ENCODE peak calls at places on chromosomes 11 and 22, in five cellular contexts. Q, S, I, K and U are unnamed samples.

GRCh38 chr11:130171534-130171933 is 12.0 kb downstream of the ST14 start:
- DNase-seq in I (no peak), Q (no peak), S (no peak), K (no peak), U (no peak)

GRCh38 chr22:40898850-40899357 is 37.0 kb upstream of the DNAJB7 start:
- DNase-seq in Q (no peak), S (peak; percentile 23), I (peak; percentile 78), K (no peak), U (peak; percentile 13)

GRCh38 chr11:35303596-35304392 is 115.6 kb downstream of the SLC1A2 start:
- DNase-seq in K (no peak), I (peak; percentile 95), Q (peak; percentile 54), S (no peak), U (no peak)

GRCh38 chr11:47408598-47409439 is 429 bp downstream of the SLC39A13 start:
- DNase-seq in Q (peak; percentile 43), I (peak; percentile 96), S (no peak), K (no peak), U (no peak)

GRCh38 chr22:38963872-38964271 is 6.5 kb downstream of the APOBEC3A start:
- DNase-seq in S (peak; percentile 48), I (no peak), K (no peak), Q (peak; percentile 96), U (no peak)

GRCh38 chr11:63986932-63987513 is 785 bp downstream of the OTUB1 start:
- DNase-seq in I (peak; percentile 15), K (no peak), S (no peak), Q (no peak), U (no peak)

GRCh38 chr11:108235192-108235591 is 12.3 kb downstream of the ATM start:
- DNase-seq in I (no peak), Q (no peak), K (no peak), S (no peak), U (no peak)

GRCh38 chr11:119591836-119592310 is 137.1 kb downstream of the NECTIN1 start:
- DNase-seq in S (no peak), I (no peak), Q (no peak), K (no peak), U (no peak)

GRCh38 chr11:67435031-67435726 is 2.3 kb downstream of the PTPRCAP start:
- DNase-seq in Q (no peak), K (no peak), S (no peak), I (no peak), U (no peak)
- H3K9ac ChIP-seq in Q (peak overlapping the region; percentile 24), K (peak overlapping the region; percentile 99), S (no peak overlapping the region), I (no peak overlapping the region), U (peak overlapping the region; percentile 72)

DNA sequence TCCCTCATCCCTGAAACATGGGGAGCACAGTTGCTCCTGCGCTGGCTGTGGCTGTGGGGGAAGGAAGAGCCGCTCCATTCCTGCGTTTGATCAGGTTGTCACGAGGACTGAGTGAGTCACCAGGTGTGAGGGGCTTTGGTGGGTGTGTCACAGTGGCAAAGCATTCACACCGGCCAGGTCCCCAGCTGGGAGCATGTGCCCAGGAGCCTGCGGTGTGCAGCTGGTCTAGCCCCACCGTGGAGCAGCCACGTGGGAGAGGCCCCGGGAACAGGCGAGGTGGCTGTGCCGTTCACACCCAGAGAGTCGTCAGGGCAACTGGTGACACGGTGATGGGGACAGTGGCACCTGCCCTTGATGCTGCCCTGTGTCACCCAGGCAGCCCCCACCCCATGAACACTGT is 47.6 kb upstream of the PPARA start:
- DNase-seq in I (peak; percentile 29), Q (no peak), K (no peak), S (no peak), U (no peak)
- H3K9ac ChIP-seq in I (peak overlapping the region; percentile 44), Q (no peak overlapping the region), K (no peak overlapping the region), S (no peak overlapping the region), U (no peak overlapping the region)

GRCh38 chr22:19176732-19177131 is 1.8 kb downstream of the SLC25A1 start:
- DNase-seq in I (no peak), S (no peak), K (no peak), Q (no peak), U (no peak)
- H3K9ac ChIP-seq in I (peak overlapping the region; percentile 79), S (peak overlapping the region; percentile 80), K (peak overlapping the region; percentile 86), Q (no peak overlapping the region), U (peak overlapping the region; percentile 90)

GRCh38 chr11:111945198-111945597 is 8.1 kb downstream of the DIXDC1 start:
- DNase-seq in K (no peak), I (no peak), S (no peak), Q (no peak), U (no peak)

GRCh38 chr11:111941963-111942362 is 4.8 kb downstream of the DIXDC1 start:
- DNase-seq in K (no peak), S (no peak), I (peak; percentile 34), Q (no peak), U (no peak)

GRCh38 chr11:111944651-111945051 is 7.5 kb downstream of the DIXDC1 start:
- DNase-seq in Q (no peak), K (no peak), I (peak; percentile 98), S (no peak), U (no peak)

GRCh38 chr11:111942826-111943225 is 5.7 kb downstream of the DIXDC1 start:
- DNase-seq in I (peak; percentile 97), K (no peak), Q (no peak), S (no peak), U (no peak)

GRCh38 chr11:111944139-111944538 is 7.0 kb downstream of the DIXDC1 start:
- DNase-seq in I (peak; percentile 94), Q (no peak), K (no peak), S (no peak), U (no peak)
- H3K9ac ChIP-seq in I (peak overlapping the region; percentile 85), Q (no peak overlapping the region), K (no peak overlapping the region), S (no peak overlapping the region), U (no peak overlapping the region)

GRCh38 chr11:101797335-101797734 is 117.5 kb upstream of the CEP126 start:
- DNase-seq in K (no peak), S (no peak), Q (no peak), I (peak; percentile 51), U (no peak)
- H3K9ac ChIP-seq in K (no peak overlapping the region), S (no peak overlapping the region), Q (no peak overlapping the region), I (no peak overlapping the region), U (no peak overlapping the region)

DNA sequence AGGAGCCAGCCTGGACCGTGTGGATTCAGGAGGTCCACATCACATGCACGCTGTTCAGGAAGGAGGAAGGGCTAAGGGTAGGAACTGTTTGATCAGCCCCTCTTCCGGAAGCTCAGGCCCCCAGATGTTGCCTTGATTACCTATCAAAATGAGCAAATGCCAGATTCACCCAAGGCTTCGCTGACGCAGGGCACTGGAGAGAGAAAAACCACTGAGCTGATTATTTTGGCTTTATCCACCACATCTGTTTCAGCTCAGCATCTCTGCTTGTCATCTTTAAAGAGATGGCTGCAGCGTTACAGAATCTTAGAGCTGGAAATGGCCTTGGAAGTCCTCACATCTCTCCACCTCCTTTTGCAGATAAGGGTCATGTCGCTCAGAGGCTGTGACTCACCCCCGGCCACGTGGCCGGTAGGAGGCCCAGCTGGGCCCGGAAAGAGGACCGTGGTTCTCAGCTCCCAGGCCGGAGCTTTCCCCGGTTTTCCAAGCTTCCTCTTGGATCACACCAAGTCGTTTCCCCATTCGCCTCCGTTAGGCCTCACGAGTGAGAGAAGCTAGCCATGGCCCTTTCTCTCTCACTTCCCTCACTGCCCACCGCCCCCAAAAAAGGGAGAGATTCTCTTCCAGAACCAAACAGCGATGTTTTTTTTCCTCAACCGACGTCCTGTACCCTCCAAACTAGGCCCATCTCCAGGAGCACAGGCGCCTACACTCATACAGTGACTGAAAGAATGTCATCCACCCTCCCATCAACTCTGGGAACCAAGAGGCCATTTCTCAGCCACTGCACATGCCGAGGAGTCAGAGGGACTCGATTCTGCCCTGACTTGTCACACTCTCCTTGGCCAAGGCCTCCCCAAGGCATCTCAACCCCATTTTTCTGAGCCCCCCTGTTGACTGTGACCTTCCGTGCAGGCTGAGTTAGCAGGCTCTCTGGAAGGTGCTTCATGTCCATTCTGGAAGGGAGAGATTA is 37.6 kb downstream of the LIF start:
- DNase-seq in K (no peak), I (peak; percentile 83), Q (peak; percentile 40), S (peak; percentile 84), U (no peak)
- H3K9ac ChIP-seq in K (no peak overlapping the region), I (peak overlapping the region; percentile 56), Q (no peak overlapping the region), S (peak overlapping the region; percentile 72), U (no peak overlapping the region)

DNA sequence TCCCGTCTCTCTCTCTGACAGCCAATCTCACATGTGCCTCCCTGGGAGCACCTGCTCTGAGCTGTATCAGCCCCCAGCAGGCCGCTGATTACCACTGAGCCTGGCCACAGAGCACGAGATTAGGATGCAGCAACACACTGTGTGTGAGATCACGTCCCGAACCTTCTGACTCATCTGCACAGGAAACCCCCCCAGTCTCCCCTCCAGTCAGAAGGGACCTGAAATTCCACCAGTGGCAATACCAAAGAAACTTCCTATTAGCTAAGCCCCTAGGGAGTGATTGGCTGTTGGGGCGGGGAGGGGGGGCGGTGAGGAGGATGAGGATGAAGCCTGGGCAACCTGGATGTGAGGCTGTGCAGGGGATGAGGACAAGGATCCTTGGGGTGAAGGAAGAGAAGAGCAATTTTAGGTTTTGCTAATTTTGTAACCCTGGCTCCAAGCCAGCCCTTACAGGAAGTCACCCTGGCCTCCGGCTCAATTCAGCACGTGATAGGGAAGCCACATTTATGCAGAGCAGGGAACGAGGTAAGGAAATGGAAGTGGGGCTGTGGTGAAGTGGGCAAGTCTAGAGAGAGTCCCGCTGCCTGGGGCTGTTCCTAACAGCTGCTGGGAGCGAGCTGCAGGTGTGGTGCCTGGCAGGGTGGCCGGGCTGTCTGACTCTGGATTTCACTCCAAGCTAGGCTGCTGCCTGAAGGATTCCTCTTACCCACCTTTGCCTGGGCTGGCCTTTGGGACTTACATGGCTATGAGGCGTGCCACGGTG is 1.9 kb downstream of the SLC43A3 start:
- DNase-seq in I (peak; percentile 83), S (peak; percentile 72), Q (peak; percentile 56), K (peak; percentile 95), U (no peak)
- H3K9ac ChIP-seq in I (peak overlapping the region; percentile 86), S (peak overlapping the region; percentile 96), Q (no peak overlapping the region), K (peak overlapping the region; percentile 79), U (no peak overlapping the region)

DNA sequence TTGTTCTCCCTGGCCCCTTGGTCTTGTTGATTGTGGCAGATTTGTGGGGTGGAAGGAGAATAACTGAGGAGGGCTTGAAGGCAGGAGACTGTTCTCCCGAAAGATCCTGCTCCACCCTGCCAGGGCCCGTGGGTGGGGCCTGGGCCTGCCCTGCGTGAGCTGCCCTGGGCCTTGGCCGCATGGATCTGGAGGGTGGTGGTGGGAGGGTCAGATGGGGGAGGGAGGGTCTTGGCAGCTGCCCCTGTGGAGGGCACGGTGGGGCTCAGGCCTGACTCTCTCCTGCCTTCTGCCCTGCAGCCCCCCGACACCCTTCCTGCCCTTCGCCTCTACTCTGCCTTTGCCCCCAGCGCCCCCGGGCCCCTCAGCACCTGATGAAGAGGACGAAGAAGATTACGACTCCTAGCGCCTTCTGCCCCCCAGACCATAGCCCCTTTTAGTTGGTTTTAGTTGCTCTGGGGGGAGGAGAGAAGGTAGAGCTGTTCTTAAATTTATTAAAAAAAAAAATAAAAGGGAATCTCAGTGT is 1.9 kb downstream of the DRAP1 start:
- DNase-seq in I (peak; percentile 49), Q (no peak), K (no peak), S (no peak), U (no peak)
- H3K9ac ChIP-seq in I (peak overlapping the region; percentile 82), Q (no peak overlapping the region), K (peak overlapping the region; percentile 72), S (no peak overlapping the region), U (peak overlapping the region; percentile 9)

GRCh38 chr11:117950320-117950719 is 21.1 kb upstream of the TMPRSS13 start:
- DNase-seq in K (peak; percentile 85), S (no peak), I (peak; percentile 11), Q (no peak), U (no peak)
- H3K9ac ChIP-seq in K (peak overlapping the region; percentile 51), S (no peak overlapping the region), I (no peak overlapping the region), Q (no peak overlapping the region), U (no peak overlapping the region)